ENCODE peak calls at places on chromosomes 3 and 15, in seven cellular contexts. J is endodermal cell; R is psoas muscle; F is tibial nerve; V is effector memory CD4-positive, alpha-beta T cell; Y is CD8-positive, alpha-beta T cell; I is lower lobe of right lung. L is an unnamed sample.

GRCh38 chr3:146895026-146895749 is 290.0 kb upstream of the PLSCR5 start:
- DNase-seq in R (no peak), V (no peak), F (no peak), I (no peak), J (no peak), Y (no peak), L (no peak)

GRCh38 chr3:60555704-60556340 is 695.4 kb downstream of the FHIT start:
- DNase-seq in F (no peak), Y (no peak), R (no peak), I (no peak), V (no peak), J (peak; percentile 75), L (no peak)

GRCh38 chr3:149519912-149520311 is 45.4 kb downstream of the TM4SF4 start:
- DNase-seq in F (no peak), Y (no peak), I (no peak), V (no peak), R (no peak), J (no peak), L (no peak)

GRCh38 chr3:10023587-10024310 is 2.5 kb upstream of the FANCD2 start:
- DNase-seq in V (no peak), R (no peak), F (no peak), Y (no peak), I (no peak), J (no peak), L (no peak)

GRCh38 chr15:37122703-37123102 is 22.4 kb upstream of the MEIS2 start:
- DNase-seq in J (no peak), I (no peak), Y (no peak), F (no peak), V (no peak), R (no peak), L (no peak)

GRCh38 chr15:81666828-81667227 is 292.8 kb upstream of the TMC3 start:
- DNase-seq in F (no peak), J (no peak), I (no peak), V (no peak), R (no peak), Y (no peak), L (no peak)

GRCh38 chr15:100112636-100113305 is 229.0 kb downstream of the ADAMTS17 start:
- DNase-seq in F (no peak), Y (no peak), R (no peak), I (no peak), J (no peak), V (no peak), L (no peak)

GRCh38 chr15:59372352-59373211 is at the start of gene MYO1E:
- DNase-seq in F (peak; percentile 88), I (peak; percentile 85), V (no peak), Y (peak; percentile 52), R (peak; percentile 90), J (peak; percentile 97), L (no peak)

GRCh38 chr3:99503350-99503749 is 135.0 kb upstream of the COL8A1 start:
- DNase-seq in I (no peak), R (peak; percentile 48), J (no peak), F (no peak), V (no peak), Y (no peak), L (no peak)

DNA sequence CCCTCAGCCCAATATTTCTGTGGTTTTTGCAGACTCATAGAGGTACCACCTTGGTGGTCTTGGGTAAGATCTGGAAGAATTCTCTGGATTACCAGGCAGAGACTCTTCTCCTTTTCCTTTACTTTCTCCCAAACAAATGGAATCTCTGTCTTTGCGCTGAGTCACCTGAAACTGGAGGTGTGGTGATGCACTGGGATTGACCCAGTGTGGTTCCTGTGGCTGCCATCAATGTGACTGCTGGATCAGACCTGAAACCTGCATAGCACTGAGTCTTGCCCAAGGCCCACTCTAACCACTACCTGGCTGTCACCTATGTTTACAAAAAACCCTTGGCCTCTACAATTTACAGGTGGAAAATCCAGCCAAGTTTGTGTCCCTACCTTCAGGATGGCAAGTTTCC is 295.3 kb downstream of the RBMS3 start:
- DNase-seq in J (no peak), Y (no peak), I (no peak), F (no peak), V (no peak), R (no peak), L (no peak)
- H3K4me1 ChIP-seq in J (no peaks in the 10 kb centered on the region), Y (no peaks in the 10 kb centered on the region), I (no peaks in the 10 kb centered on the region), F (peaks cover 19% of the 10 kb centered on the region), V (no peaks in the 10 kb centered on the region), R (peaks cover 4% of the 10 kb centered on the region), L (no peaks in the 10 kb centered on the region)

DNA sequence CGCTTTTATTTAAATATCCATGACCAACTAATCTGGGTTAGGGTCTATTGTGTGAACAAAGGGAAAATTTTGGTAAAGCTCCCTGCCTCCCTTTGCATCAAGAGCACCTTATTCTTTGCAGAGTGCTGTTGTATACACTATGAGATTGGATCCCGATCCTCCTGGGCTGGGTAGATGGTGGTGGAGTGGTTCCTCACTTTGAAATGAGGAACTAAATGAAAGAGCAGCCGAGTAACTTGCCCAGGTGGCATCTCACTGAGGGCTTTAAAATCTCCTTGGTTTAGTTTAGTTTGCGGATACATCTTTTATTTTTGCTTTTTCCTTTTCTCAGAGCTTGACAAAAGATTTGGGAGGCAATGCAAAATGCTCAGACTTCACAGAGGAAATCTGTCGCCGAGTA is 19.4 kb downstream of the IDH3A start:
- DNase-seq in J (no peak), Y (no peak), V (no peak), R (no peak), I (no peak), F (no peak), L (no peak)
- H3K4me1 ChIP-seq in J (no peaks in the 10 kb centered on the region), Y (peaks cover 12% of the 10 kb centered on the region), V (no peaks in the 10 kb centered on the region), R (peaks cover 11% of the 10 kb centered on the region), I (no peaks in the 10 kb centered on the region), F (no peaks in the 10 kb centered on the region), L (peaks cover 8% of the 10 kb centered on the region)

GRCh38 chr15:33115191-33115861 is 79.2 kb downstream of the FMN1 start:
- DNase-seq in Y (no peak), R (no peak), I (no peak), F (no peak), J (no peak), V (no peak), L (no peak)
- H3K4me1 ChIP-seq in Y (no peaks in the 10 kb centered on the region), R (no peaks in the 10 kb centered on the region), I (no peaks in the 10 kb centered on the region), F (no peaks in the 10 kb centered on the region), J (peaks cover 6% of the 10 kb centered on the region), V (no peaks in the 10 kb centered on the region), L (no peaks in the 10 kb centered on the region)

GRCh38 chr3:155664922-155665695 is 79.8 kb downstream of the PLCH1 start:
- DNase-seq in F (peak; percentile 74), Y (no peak), V (no peak), I (no peak), J (no peak), R (peak; percentile 56), L (no peak)

GRCh38 chr3:155673411-155673810 is 71.5 kb downstream of the PLCH1 start:
- DNase-seq in I (no peak), V (no peak), Y (no peak), R (no peak), J (no peak), F (no peak), L (no peak)

GRCh38 chr3:155670320-155670719 is 74.6 kb downstream of the PLCH1 start:
- DNase-seq in Y (no peak), V (no peak), J (no peak), F (no peak), I (no peak), R (no peak), L (no peak)

DNA sequence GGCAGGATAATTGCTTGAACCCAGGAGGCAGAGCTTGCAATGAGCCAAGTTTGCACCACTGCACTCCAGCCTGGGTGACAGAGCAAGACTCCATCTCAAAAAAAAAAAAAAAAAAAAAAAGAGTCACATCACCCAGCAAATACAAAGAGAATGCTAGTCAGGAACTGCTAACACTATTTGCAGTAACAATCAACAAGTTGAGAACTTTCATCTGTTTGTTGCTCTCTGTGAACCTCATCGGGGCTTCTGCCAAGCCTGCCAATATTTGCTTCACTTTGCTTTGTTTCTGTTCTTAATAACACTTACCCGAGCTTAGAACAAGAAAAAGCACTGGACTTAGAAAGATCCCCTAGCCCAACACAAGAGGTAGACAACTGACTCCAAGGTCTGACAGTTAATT is 76.9 kb downstream of the PLCH1 start:
- DNase-seq in Y (no peak), R (no peak), J (no peak), V (no peak), F (no peak), I (no peak), L (no peak)
- H3K4me1 ChIP-seq in Y (no peaks in the 10 kb centered on the region), R (no peaks in the 10 kb centered on the region), J (no peaks in the 10 kb centered on the region), V (no peaks in the 10 kb centered on the region), F (peaks cover 9% of the 10 kb centered on the region), I (peaks cover 9% of the 10 kb centered on the region), L (no peaks in the 10 kb centered on the region)

GRCh38 chr3:69359339-69359893 is 26.5 kb downstream of the FRMD4B start:
- DNase-seq in J (no peak), I (no peak), V (no peak), F (no peak), R (no peak), Y (no peak), L (no peak)
- H3K4me1 ChIP-seq in J (no peaks in the 10 kb centered on the region), I (peaks cover 12% of the 10 kb centered on the region), V (no peaks in the 10 kb centered on the region), F (peaks cover 26% of the 10 kb centered on the region), R (no peaks in the 10 kb centered on the region), Y (no peaks in the 10 kb centered on the region), L (no peaks in the 10 kb centered on the region)

GRCh38 chr3:177676947-177677587 is 479.8 kb upstream of the TBL1XR1 start:
- DNase-seq in V (no peak), F (no peak), R (no peak), Y (no peak), J (no peak), I (no peak), L (no peak)

GRCh38 chr3:177672252-177672911 is 475.1 kb upstream of the TBL1XR1 start:
- DNase-seq in F (no peak), J (no peak), I (no peak), R (no peak), Y (no peak), V (no peak), L (no peak)

GRCh38 chr3:177676148-177676547 is 478.9 kb upstream of the TBL1XR1 start:
- DNase-seq in I (no peak), J (no peak), F (no peak), R (no peak), V (no peak), Y (no peak), L (no peak)

GRCh38 chr3:177673105-177673804 is 476.0 kb upstream of the TBL1XR1 start:
- DNase-seq in I (no peak), R (no peak), F (peak; percentile 13), Y (no peak), J (no peak), V (no peak), L (no peak)

GRCh38 chr3:177674186-177674585 is 476.9 kb upstream of the TBL1XR1 start:
- DNase-seq in F (no peak), V (no peak), I (no peak), Y (no peak), J (no peak), R (no peak), L (no peak)
- H3K4me1 ChIP-seq in F (peaks cover 16% of the 10 kb centered on the region), V (no peaks in the 10 kb centered on the region), I (peaks cover 21% of the 10 kb centered on the region), Y (no peaks in the 10 kb centered on the region), J (no peaks in the 10 kb centered on the region), R (peaks cover 17% of the 10 kb centered on the region), L (no peaks in the 10 kb centered on the region)

GRCh38 chr3:32405711-32406323 is 14.2 kb downstream of the CMTM7 start:
- DNase-seq in Y (no peak), R (no peak), J (no peak), F (no peak), I (no peak), V (no peak), L (no peak)
- H3K4me1 ChIP-seq in Y (peaks cover 44% of the 10 kb centered on the region), R (peaks cover 5% of the 10 kb centered on the region), J (peaks cover 12% of the 10 kb centered on the region), F (peaks cover 33% of the 10 kb centered on the region), I (peaks cover 85% of the 10 kb centered on the region), V (peaks cover 20% of the 10 kb centered on the region), L (peaks cover 47% of the 10 kb centered on the region)

L was measured in naive thymus-derived CD4-positive, alpha-beta T cell.